ENCODE peak calls at places on chromosomes 2 and 18, in seven cellular contexts. B is progenitor cell of endocrine pancreas, A is NCI-H345, T is SK-MEL-5, G is HTR-8/SVneo, X is NCI-H69, Y is choroid plexus epithelial cell. O is an unnamed sample.

GRCh38 chr2:200744252-200744651 is 67.5 kb upstream of the BZW1 start:
- DNase-seq in Y (no peak), T (no peak), B (no peak), X (no peak), A (no peak), G (no peak), O (no peak)

GRCh38 chr2:164015328-164016123 is 279.7 kb upstream of the FIGN start:
- DNase-seq in A (no peak), X (no peak), B (no peak), G (no peak), T (peak), Y (no peak), O (peak)

GRCh38 chr18:72768681-72769229 is 99.0 kb downstream of the NETO1 start:
- DNase-seq in G (no peak), Y (no peak), T (no peak), X (peak), B (no peak), A (no peak), O (no peak)

GRCh38 chr2:46389417-46389916 is 89.9 kb upstream of the TMEM247 start:
- DNase-seq in B (no peak), G (peak), Y (peak), X (no peak), A (no peak), T (no peak), O (no peak)

GRCh38 chr2:25042321-25043240 is 705 bp downstream of the EFR3B start:
- DNase-seq in Y (peak), B (no peak), G (peak), A (peak), X (peak), T (no peak), O (peak)

GRCh38 chr2:25790074-25790473 is 88.2 kb downstream of the ASXL2 start:
- DNase-seq in T (no peak), X (no peak), Y (no peak), B (no peak), G (no peak), A (no peak), O (no peak)

GRCh38 chr2:233711312-233712008 is 1.2 kb upstream of the UGT1A5 start:
- DNase-seq in T (peak), X (peak), A (peak), B (peak), G (peak), Y (peak), O (peak)

GRCh38 chr2:47501374-47502200 is 98.6 kb downstream of the MSH2 start:
- DNase-seq in T (no peak), G (no peak), Y (peak), X (no peak), B (no peak), A (no peak), O (no peak)

GRCh38 chr18:35343936-35344735 is at the start of gene ZNF24:
- DNase-seq in T (peak), Y (peak), X (peak), G (peak), B (peak), A (peak), O (peak)

GRCh38 chr2:207337234-207338219 is 171.8 kb upstream of the KLF7 start:
- DNase-seq in B (no peak), A (no peak), T (peak), Y (peak), G (peak), X (peak), O (peak)

O was measured in ACHN.